ENCODE peak calls at places on chromosomes 4 and X, in five cellular contexts. One of them, this sample, is unnamed.

GRCh38 chr4:1191621-1192020 is 19.2 kb upstream of the SPON2 start:
- DNase-seq in KG1: no peak
- DNase-seq in astrocyte of the hippocampus: no peak
- DNase-seq in PC-3: no peak
- DNase-seq in cardiac muscle cell: no peak
- DNase-seq in this sample: no peak

GRCh38 chr4:87838207-87838606 is 5.4 kb downstream of the MEPE start:
- DNase-seq in KG1: no peak
- DNase-seq in astrocyte of the hippocampus: peak
- DNase-seq in PC-3: peak
- DNase-seq in cardiac muscle cell: no peak
- DNase-seq in this sample: no peak

GRCh38 chr4:124189545-124189944 is 523.0 kb downstream of the ANKRD50 start:
- DNase-seq in KG1: no peak
- DNase-seq in astrocyte of the hippocampus: no peak
- DNase-seq in PC-3: no peak
- DNase-seq in cardiac muscle cell: no peak
- DNase-seq in this sample: no peak

GRCh38 chrX:74537011-74537390 is 77.4 kb downstream of the RLIM start:
- DNase-seq in KG1: no peak
- DNase-seq in astrocyte of the hippocampus: peak
- DNase-seq in PC-3: no peak
- DNase-seq in cardiac muscle cell: no peak
- DNase-seq in this sample: no peak

GRCh38 chr4:90012918-90013317 is 114.3 kb upstream of the CCSER1 start:
- DNase-seq in KG1: no peak
- DNase-seq in astrocyte of the hippocampus: no peak
- DNase-seq in PC-3: no peak
- DNase-seq in cardiac muscle cell: no peak
- DNase-seq in this sample: no peak

GRCh38 chr4:18063079-18063478 is 41.5 kb upstream of the LCORL start:
- DNase-seq in KG1: no peak
- DNase-seq in astrocyte of the hippocampus: no peak
- DNase-seq in PC-3: no peak
- DNase-seq in cardiac muscle cell: no peak
- DNase-seq in this sample: no peak

GRCh38 chrX:38311743-38312142 is 15.6 kb downstream of the RPGR start:
- DNase-seq in KG1: no peak
- DNase-seq in astrocyte of the hippocampus: no peak
- DNase-seq in PC-3: no peak
- DNase-seq in cardiac muscle cell: no peak
- DNase-seq in this sample: no peak

GRCh38 chr4:107071108-107071507 is 35.0 kb upstream of the DKK2 start:
- DNase-seq in KG1: no peak
- DNase-seq in astrocyte of the hippocampus: no peak
- DNase-seq in PC-3: no peak
- DNase-seq in cardiac muscle cell: no peak
- DNase-seq in this sample: no peak

GRCh38 chrX:102765217-102765616 is 44.7 kb downstream of the GPRASP3 start:
- DNase-seq in KG1: no peak
- DNase-seq in astrocyte of the hippocampus: peak
- DNase-seq in PC-3: peak
- DNase-seq in cardiac muscle cell: no peak
- DNase-seq in this sample: no peak

GRCh38 chr4:143337600-143338287 is 1.1 kb downstream of the GAB1 start:
- DNase-seq in KG1: peak
- DNase-seq in astrocyte of the hippocampus: peak
- DNase-seq in PC-3: peak
- DNase-seq in cardiac muscle cell: peak
- DNase-seq in this sample: no peak

GRCh38 chr4:23899565-23899964 is 9.7 kb upstream of the PPARGC1A start:
- DNase-seq in KG1: no peak
- DNase-seq in astrocyte of the hippocampus: no peak
- DNase-seq in PC-3: no peak
- DNase-seq in cardiac muscle cell: no peak
- DNase-seq in this sample: no peak

GRCh38 chr4:98625399-98625798 is 33.0 kb downstream of the TSPAN5 start:
- DNase-seq in KG1: no peak
- DNase-seq in astrocyte of the hippocampus: no peak
- DNase-seq in PC-3: peak
- DNase-seq in cardiac muscle cell: no peak
- DNase-seq in this sample: no peak

GRCh38 chr4:138053601-138054322 is 188.4 kb downstream of the SLC7A11 start:
- DNase-seq in KG1: no peak
- DNase-seq in astrocyte of the hippocampus: peak
- DNase-seq in PC-3: peak
- DNase-seq in cardiac muscle cell: no peak
- DNase-seq in this sample: peak

GRCh38 chrX:120566817-120567216 is 6.1 kb upstream of the CUL4B start:
- DNase-seq in KG1: no peak
- DNase-seq in astrocyte of the hippocampus: no peak
- DNase-seq in PC-3: no peak
- DNase-seq in cardiac muscle cell: no peak
- DNase-seq in this sample: no peak

GRCh38 chr4:59570850-59571476 is 1629.2 kb upstream of the ADGRL3 start:
- DNase-seq in KG1: no peak
- DNase-seq in astrocyte of the hippocampus: no peak
- DNase-seq in PC-3: no peak
- DNase-seq in cardiac muscle cell: no peak
- DNase-seq in this sample: no peak

GRCh38 chr4:167713756-167714155 is 378.6 kb upstream of the ANXA10 start:
- DNase-seq in KG1: no peak
- DNase-seq in astrocyte of the hippocampus: peak
- DNase-seq in PC-3: peak
- DNase-seq in cardiac muscle cell: no peak
- DNase-seq in this sample: no peak

GRCh38 chrX:78063687-78064086 is 40.4 kb upstream of the PGK1 start:
- DNase-seq in KG1: no peak
- DNase-seq in astrocyte of the hippocampus: no peak
- DNase-seq in PC-3: no peak
- DNase-seq in cardiac muscle cell: no peak
- DNase-seq in this sample: no peak

GRCh38 chr4:77153016-77153415 is 4.0 kb upstream of the CCNG2 start:
- DNase-seq in KG1: no peak
- DNase-seq in astrocyte of the hippocampus: no peak
- DNase-seq in PC-3: no peak
- DNase-seq in cardiac muscle cell: no peak
- DNase-seq in this sample: no peak

GRCh38 chr4:35247047-35247446 is 997.3 kb downstream of the ARAP2 start:
- DNase-seq in KG1: no peak
- DNase-seq in astrocyte of the hippocampus: no peak
- DNase-seq in PC-3: peak
- DNase-seq in cardiac muscle cell: no peak
- DNase-seq in this sample: no peak

GRCh38 chrX:71652405-71652804 is 14.9 kb upstream of the LOC101059915 start:
- DNase-seq in KG1: no peak
- DNase-seq in astrocyte of the hippocampus: peak
- DNase-seq in PC-3: peak
- DNase-seq in cardiac muscle cell: peak
- DNase-seq in this sample: peak

GRCh38 chr4:2761035-2761923 is 5.1 kb upstream of the TNIP2 start:
- DNase-seq in KG1: no peak
- DNase-seq in astrocyte of the hippocampus: no peak
- DNase-seq in PC-3: peak
- DNase-seq in cardiac muscle cell: no peak
- DNase-seq in this sample: no peak

GRCh38 chr4:3413675-3414420 is 27.9 kb upstream of the HGFAC start:
- DNase-seq in KG1: no peak
- DNase-seq in astrocyte of the hippocampus: no peak
- DNase-seq in PC-3: no peak
- DNase-seq in cardiac muscle cell: no peak
- DNase-seq in this sample: no peak

GRCh38 chrX:146887020-146887419 is 72.5 kb upstream of the CXorf51A start:
- DNase-seq in KG1: no peak
- DNase-seq in astrocyte of the hippocampus: no peak
- DNase-seq in PC-3: no peak
- DNase-seq in cardiac muscle cell: no peak
- DNase-seq in this sample: no peak

GRCh38 chrX:10198254-10198653 is 41.5 kb downstream of the CLCN4 start:
- DNase-seq in KG1: no peak
- DNase-seq in astrocyte of the hippocampus: no peak
- DNase-seq in PC-3: no peak
- DNase-seq in cardiac muscle cell: no peak
- DNase-seq in this sample: no peak

GRCh38 chr4:78205601-78206000 is 148.5 kb downstream of the FRAS1 start:
- DNase-seq in KG1: no peak
- DNase-seq in astrocyte of the hippocampus: peak
- DNase-seq in PC-3: no peak
- DNase-seq in cardiac muscle cell: peak
- DNase-seq in this sample: no peak

GRCh38 chrX:123965712-123966111 is 4.2 kb downstream of the STAG2 start:
- DNase-seq in KG1: no peak
- DNase-seq in astrocyte of the hippocampus: no peak
- DNase-seq in PC-3: no peak
- DNase-seq in cardiac muscle cell: no peak
- DNase-seq in this sample: no peak

GRCh38 chr4:184648220-184649025 is 824 bp downstream of the CASP3 start:
- DNase-seq in KG1: no peak
- DNase-seq in astrocyte of the hippocampus: peak
- DNase-seq in PC-3: peak
- DNase-seq in cardiac muscle cell: peak
- DNase-seq in this sample: no peak

GRCh38 chrX:78029663-78030062 is 60.2 kb upstream of the PGAM4 start:
- DNase-seq in KG1: no peak
- DNase-seq in astrocyte of the hippocampus: peak
- DNase-seq in PC-3: peak
- DNase-seq in cardiac muscle cell: peak
- DNase-seq in this sample: no peak

GRCh38 chr4:114384629-114385028 is 214.0 kb upstream of the UGT8 start:
- DNase-seq in KG1: no peak
- DNase-seq in astrocyte of the hippocampus: peak
- DNase-seq in PC-3: peak
- DNase-seq in cardiac muscle cell: peak
- DNase-seq in this sample: no peak

GRCh38 chrX:53281321-53281822 is at the start of gene IQSEC2:
- DNase-seq in KG1: no peak
- DNase-seq in astrocyte of the hippocampus: peak
- DNase-seq in PC-3: peak
- DNase-seq in cardiac muscle cell: peak
- DNase-seq in this sample: no peak

GRCh38 chr4:7783560-7783959 is 156.1 kb downstream of the AFAP1 start:
- DNase-seq in KG1: no peak
- DNase-seq in astrocyte of the hippocampus: no peak
- DNase-seq in PC-3: no peak
- DNase-seq in cardiac muscle cell: no peak
- DNase-seq in this sample: no peak